ENCODE peak calls at places on chromosomes 4 and X, in four cellular contexts. One of them, this sample, is unnamed. For H3K4me1, the result is how much of the 10 kb centered on the place peaks cover.

GRCh38 chr4:83852085-83852451 is 316.2 kb downstream of the GPAT3 start:
- DNase-seq in neuronal stem cell: no peak
- DNase-seq in mesenchymal stem cell: peak
- DNase-seq in trophoblast cell: no peak
- DNase-seq in this sample: no peak

GRCh38 chrX:370244-370962 is 16.3 kb downstream of the PPP2R3B start:
- DNase-seq in trophoblast cell: no peak
- DNase-seq in mesenchymal stem cell: no peak
- DNase-seq in neuronal stem cell: no peak
- DNase-seq in this sample: no peak

GRCh38 chr4:154314248-154314647 is 177.4 kb downstream of the DCHS2 start:
- DNase-seq in mesenchymal stem cell: peak
- DNase-seq in neuronal stem cell: no peak
- DNase-seq in trophoblast cell: peak
- DNase-seq in this sample: no peak

GRCh38 chr4:14693728-14694127 is 308.6 kb upstream of the CPEB2 start:
- DNase-seq in trophoblast cell: no peak
- DNase-seq in mesenchymal stem cell: no peak
- DNase-seq in neuronal stem cell: no peak
- DNase-seq in this sample: no peak

GRCh38 chrX:119067023-119067739 is 5.6 kb upstream of the CT47C1 start:
- DNase-seq in mesenchymal stem cell: peak
- DNase-seq in neuronal stem cell: peak
- DNase-seq in trophoblast cell: peak
- DNase-seq in this sample: peak

GRCh38 chr4:80071643-80072606 is 1.1 kb downstream of the ANTXR2 start:
- DNase-seq in neuronal stem cell: peak
- DNase-seq in trophoblast cell: no peak
- DNase-seq in mesenchymal stem cell: peak
- DNase-seq in this sample: peak

GRCh38 chr4:23923141-23923540 is 33.3 kb upstream of the PPARGC1A start:
- DNase-seq in mesenchymal stem cell: no peak
- DNase-seq in trophoblast cell: no peak
- DNase-seq in neuronal stem cell: no peak
- DNase-seq in this sample: no peak

GRCh38 chr4:170827562-170828260 is 738.0 kb upstream of the AADAT start:
- DNase-seq in neuronal stem cell: no peak
- DNase-seq in trophoblast cell: no peak
- DNase-seq in mesenchymal stem cell: no peak
- DNase-seq in this sample: no peak

GRCh38 chr4:7772708-7773385 is 166.8 kb downstream of the AFAP1 start:
- DNase-seq in neuronal stem cell: no peak
- DNase-seq in trophoblast cell: peak
- DNase-seq in mesenchymal stem cell: no peak
- DNase-seq in this sample: peak

GRCh38 chr4:1369091-1369450 is 22.1 kb downstream of the UVSSA start:
- DNase-seq in neuronal stem cell: no peak
- DNase-seq in mesenchymal stem cell: no peak
- DNase-seq in trophoblast cell: no peak
- DNase-seq in this sample: no peak

GRCh38 chr4:86302242-86302641 is 57.6 kb downstream of the MAPK10 start:
- DNase-seq in neuronal stem cell: no peak
- DNase-seq in mesenchymal stem cell: peak
- DNase-seq in trophoblast cell: peak
- DNase-seq in this sample: peak

GRCh38 chrX:11944486-11944885 is 186.4 kb downstream of the MSL3 start:
- DNase-seq in neuronal stem cell: peak
- DNase-seq in trophoblast cell: no peak
- DNase-seq in mesenchymal stem cell: peak
- DNase-seq in this sample: peak

GRCh38 chrX:36908801-36909403 is 99.3 kb upstream of the FAM47C start:
- DNase-seq in mesenchymal stem cell: peak
- DNase-seq in neuronal stem cell: no peak
- DNase-seq in trophoblast cell: no peak
- DNase-seq in this sample: no peak

GRCh38 chr4:141810702-141811365 is 174.5 kb downstream of the IL15 start:
- DNase-seq in trophoblast cell: no peak
- DNase-seq in neuronal stem cell: no peak
- DNase-seq in mesenchymal stem cell: no peak
- DNase-seq in this sample: no peak

GRCh38 chr4:121952290-121952689 is 430 bp upstream of the TRPC3 start:
- DNase-seq in mesenchymal stem cell: no peak
- DNase-seq in trophoblast cell: no peak
- DNase-seq in neuronal stem cell: no peak
- DNase-seq in this sample: no peak

GRCh38 chr4:121950680-121951569 is 935 bp downstream of the TRPC3 start:
- DNase-seq in neuronal stem cell: peak
- DNase-seq in mesenchymal stem cell: peak
- DNase-seq in trophoblast cell: no peak
- DNase-seq in this sample: peak

GRCh38 chr4:121953860-121954259 is 2.0 kb upstream of the TRPC3 start:
- DNase-seq in trophoblast cell: no peak
- DNase-seq in mesenchymal stem cell: no peak
- DNase-seq in neuronal stem cell: no peak
- DNase-seq in this sample: no peak

GRCh38 chr4:121950212-121950679 is 1.6 kb downstream of the TRPC3 start:
- DNase-seq in trophoblast cell: peak
- DNase-seq in neuronal stem cell: peak
- DNase-seq in mesenchymal stem cell: peak
- DNase-seq in this sample: peak

DNA sequence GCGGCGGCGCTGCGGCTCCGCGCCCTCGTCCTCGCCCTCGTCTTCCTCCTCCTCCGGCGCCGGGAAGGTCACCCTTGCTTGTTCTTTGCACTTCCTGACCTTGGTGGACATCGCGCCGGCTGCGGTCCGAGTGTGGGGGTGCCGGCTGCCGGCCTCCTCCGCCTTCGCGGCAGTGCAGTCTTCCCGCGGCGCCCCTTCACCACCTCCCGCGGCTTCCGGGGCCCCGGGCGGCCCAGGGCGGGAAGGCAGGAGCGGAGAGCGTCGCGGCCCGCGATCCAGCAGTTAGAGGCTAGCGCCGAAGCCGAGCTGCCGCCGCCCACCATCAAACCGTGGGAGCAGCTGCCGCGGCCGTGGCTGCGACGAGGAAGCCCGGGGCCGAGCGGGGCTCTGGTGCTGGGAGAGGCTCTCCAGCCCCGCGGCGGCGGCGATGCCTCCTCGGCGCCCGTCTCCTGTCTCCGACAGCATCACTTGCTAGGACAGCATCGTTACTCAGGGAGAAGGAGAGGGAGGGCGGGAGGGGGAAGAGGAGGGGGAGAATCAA is at the start of gene TRPC3:
- DNase-seq in neuronal stem cell: peak
- DNase-seq in trophoblast cell: no peak
- DNase-seq in mesenchymal stem cell: peak
- DNase-seq in this sample: peak
- H2BK12ac ChIP-seq in neuronal stem cell: no peak
- H2BK12ac ChIP-seq in trophoblast cell: no peak
- H2BK12ac ChIP-seq in mesenchymal stem cell: peak
- H2BK12ac ChIP-seq in this sample: no peak

GRCh38 chrX:25004040-25004439 is 11.7 kb downstream of the ARX start:
- DNase-seq in neuronal stem cell: no peak
- DNase-seq in trophoblast cell: no peak
- DNase-seq in mesenchymal stem cell: no peak
- DNase-seq in this sample: no peak
- H3K4me1 ChIP-seq in neuronal stem cell: under half
- H3K4me1 ChIP-seq in trophoblast cell: under half
- H3K4me1 ChIP-seq in mesenchymal stem cell: under half
- H3K4me1 ChIP-seq in this sample: under half

DNA sequence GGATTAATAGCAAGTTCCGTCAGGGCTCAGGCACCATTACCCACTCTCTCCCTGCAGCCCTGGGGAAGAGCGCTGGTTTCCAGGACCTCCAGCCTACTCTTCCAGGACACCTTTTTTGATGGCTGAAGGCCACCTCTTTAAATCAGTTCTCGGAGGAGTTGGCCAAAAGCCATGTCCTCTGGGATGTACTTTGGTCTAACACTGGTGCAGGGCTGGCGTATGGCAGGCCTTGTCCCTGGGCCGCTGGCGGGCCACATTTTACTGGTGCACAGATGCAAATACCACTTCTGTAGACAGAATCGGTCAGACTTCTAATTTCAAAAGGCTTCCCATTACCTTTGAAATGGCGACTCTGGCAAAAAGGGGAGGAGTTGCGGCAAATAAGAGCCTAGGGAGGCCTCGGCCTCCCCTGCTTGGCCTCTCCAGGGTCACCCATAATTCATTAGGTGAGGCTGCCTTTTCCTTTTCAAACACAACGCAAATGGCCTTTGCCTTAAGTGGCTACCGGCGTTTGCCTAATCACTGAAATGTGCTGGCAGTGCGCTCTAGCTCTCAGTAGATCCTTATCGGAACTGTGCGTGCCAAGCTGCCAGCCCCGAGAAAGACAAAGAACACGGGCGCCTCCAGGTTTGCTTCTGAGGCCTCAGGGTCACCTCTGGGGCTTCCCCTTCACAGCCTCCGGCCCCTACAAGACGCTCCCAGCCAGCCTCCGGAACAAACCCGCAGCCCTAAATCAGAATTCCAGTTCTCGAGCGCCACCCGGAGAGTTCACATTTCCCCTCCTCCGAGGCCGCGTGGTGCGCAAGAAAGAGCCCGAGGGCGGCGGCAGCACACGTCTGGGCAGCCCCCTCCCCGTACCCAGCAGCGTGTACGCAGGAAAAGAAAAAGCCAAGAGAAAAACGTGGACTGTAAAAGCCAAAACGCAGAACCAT is 76.2 kb upstream of the BCOR start:
- DNase-seq in mesenchymal stem cell: peak
- DNase-seq in trophoblast cell: peak
- DNase-seq in neuronal stem cell: no peak
- DNase-seq in this sample: peak
- H3K23ac ChIP-seq in mesenchymal stem cell: no peak
- H3K23ac ChIP-seq in trophoblast cell: no peak
- H3K23ac ChIP-seq in neuronal stem cell: no peak
- H3K23ac ChIP-seq in this sample: no peak

GRCh38 chr4:48688953-48689352 is 91.1 kb downstream of the FRYL start:
- DNase-seq in neuronal stem cell: no peak
- DNase-seq in trophoblast cell: no peak
- DNase-seq in mesenchymal stem cell: no peak
- DNase-seq in this sample: no peak

GRCh38 chr4:48687313-48687712 is 92.8 kb downstream of the FRYL start:
- DNase-seq in mesenchymal stem cell: no peak
- DNase-seq in neuronal stem cell: no peak
- DNase-seq in trophoblast cell: no peak
- DNase-seq in this sample: no peak

GRCh38 chr4:48681856-48682255 is 98.2 kb downstream of the FRYL start:
- DNase-seq in trophoblast cell: no peak
- DNase-seq in neuronal stem cell: no peak
- DNase-seq in mesenchymal stem cell: peak
- DNase-seq in this sample: no peak

GRCh38 chr4:48683784-48684666 is 96.1 kb downstream of the FRYL start:
- DNase-seq in trophoblast cell: no peak
- DNase-seq in neuronal stem cell: no peak
- DNase-seq in mesenchymal stem cell: peak
- DNase-seq in this sample: no peak

GRCh38 chr4:48686369-48686768 is 93.7 kb downstream of the FRYL start:
- DNase-seq in mesenchymal stem cell: no peak
- DNase-seq in neuronal stem cell: no peak
- DNase-seq in trophoblast cell: no peak
- DNase-seq in this sample: no peak
- H2BK12ac ChIP-seq in mesenchymal stem cell: no peak
- H2BK12ac ChIP-seq in neuronal stem cell: no peak
- H2BK12ac ChIP-seq in trophoblast cell: no peak
- H2BK12ac ChIP-seq in this sample: no peak